ENCODE peak calls at places on chromosome 19, in ten cellular contexts. D, O, E, T, J, H, B, L, X and P are unnamed samples.

GRCh38 chr19:11465605-11466004 is 15.2 kb downstream of the ELAVL3 start:
- DNase-seq in X (no peak), E (peak; percentile 69), L (no peak), B (no peak), O (no peak), H (no peak), J (no peak), D (no peak), T (no peak), P (no peak)

GRCh38 chr19:1945899-1946298 is 4.9 kb downstream of the CSNK1G2 start:
- DNase-seq in B (no peak), H (no peak), T (no peak), D (peak; percentile 50), E (peak; percentile 91), J (no peak), O (peak; percentile 53), X (peak; percentile 12), L (peak; percentile 80), P (no peak)

GRCh38 chr19:9752701-9753443 is 15.7 kb downstream of the ZNF846 start:
- DNase-seq in T (no peak), L (no peak), H (no peak), D (no peak), B (no peak), X (no peak), E (no peak), O (no peak), J (no peak), P (no peak)

GRCh38 chr19:50311723-50312635 is 17.2 kb downstream of the KCNC3 start:
- DNase-seq in H (no peak), X (no peak), D (no peak), B (no peak), E (peak; percentile 82), J (no peak), T (no peak), L (no peak), O (peak; percentile 62), P (no peak)

GRCh38 chr19:48506138-48506733 is 5.4 kb downstream of the LMTK3 start:
- DNase-seq in J (no peak), H (no peak), D (peak; percentile 49), E (no peak), T (no peak), X (no peak), L (no peak), O (no peak), B (no peak), P (no peak)

GRCh38 chr19:32877323-32877912 is 7.9 kb upstream of the SLC7A9 start:
- DNase-seq in E (no peak), B (no peak), L (no peak), D (no peak), H (no peak), J (no peak), O (no peak), X (no peak), T (no peak), P (no peak)

GRCh38 chr19:17264641-17264979 is at the start of gene USHBP1:
- DNase-seq in D (no peak), B (no peak), L (no peak), H (no peak), O (no peak), E (peak; percentile 71), J (no peak), T (no peak), X (no peak), P (no peak)

GRCh38 chr19:49926520-49926919 is 2.5 kb upstream of the ATF5 start:
- DNase-seq in O (no peak), X (no peak), E (no peak), B (no peak), L (no peak), D (no peak), T (no peak), J (no peak), H (no peak), P (no peak)

GRCh38 chr19:16378291-16378889 is 53.8 kb downstream of the KLF2 start:
- DNase-seq in H (no peak), L (peak; percentile 57), T (no peak), D (no peak), X (no peak), B (no peak), E (no peak), O (no peak), J (no peak), P (no peak)

GRCh38 chr19:4557186-4557970 is 2.1 kb downstream of the SEMA6B start:
- DNase-seq in J (no peak), O (peak; percentile 12), L (no peak), X (no peak), E (peak; percentile 67), T (no peak), H (no peak), D (no peak), B (no peak), P (no peak)

GRCh38 chr19:10562609-10563008 is 3.2 kb downstream of the KRI1 start:
- DNase-seq in J (no peak), X (no peak), L (no peak), T (no peak), H (no peak), E (no peak), B (no peak), D (no peak), O (no peak), P (no peak)

GRCh38 chr19:38849147-38849745 is 540 bp downstream of the HNRNPL start:
- DNase-seq in X (peak; percentile 91), O (peak; percentile 99), E (peak; percentile 93), B (peak; percentile 92), H (peak; percentile 97), J (peak; percentile 78), L (peak; percentile 99), D (peak; percentile 99), T (peak; percentile 99), P (peak; percentile 99)

GRCh38 chr19:5337126-5337525 is 3.5 kb downstream of the PTPRS start:
- DNase-seq in L (no peak), O (no peak), H (no peak), X (no peak), B (no peak), E (no peak), T (no peak), J (no peak), D (no peak), P (no peak)

GRCh38 chr19:50330365-50331078 is 1.3 kb upstream of the KCNC3 start:
- DNase-seq in D (peak; percentile 84), T (peak; percentile 56), O (peak; percentile 95), L (no peak), H (peak; percentile 70), B (peak; percentile 69), J (no peak), X (peak; percentile 80), E (peak; percentile 96), P (peak; percentile 81)

GRCh38 chr19:16369664-16370576 is 45.3 kb downstream of the KLF2 start:
- DNase-seq in D (no peak), O (no peak), B (peak; percentile 69), H (peak; percentile 79), T (peak; percentile 45), L (peak; percentile 58), J (no peak), E (no peak), X (no peak), P (no peak)

GRCh38 chr19:12789098-12789903 is 2.0 kb upstream of the JUNB start:
- DNase-seq in D (no peak), L (no peak), H (no peak), B (no peak), O (no peak), E (peak; percentile 37), X (no peak), J (no peak), T (no peak), P (no peak)

GRCh38 chr19:19443902-19444693 is 38.6 kb downstream of the GATAD2A start:
- DNase-seq in H (no peak), L (no peak), O (no peak), T (no peak), J (no peak), X (no peak), D (no peak), E (no peak), B (no peak), P (no peak)

GRCh38 chr19:29256516-29256915 is 43.6 kb upstream of the UQCRFS1 start:
- DNase-seq in E (no peak), T (no peak), J (no peak), O (no peak), B (no peak), D (no peak), X (no peak), L (no peak), H (no peak), P (no peak)

GRCh38 chr19:40466219-40467006 is at the start of gene SPTBN4:
- DNase-seq in L (peak; percentile 76), D (no peak), B (peak; percentile 48), J (no peak), H (peak; percentile 81), O (peak; percentile 12), X (no peak), E (no peak), T (peak; percentile 68), P (peak; percentile 61)

GRCh38 chr19:15769586-15769985 is 17.9 kb upstream of the OR10H5 start:
- DNase-seq in O (no peak), J (no peak), B (no peak), L (no peak), D (no peak), T (no peak), X (no peak), H (no peak), E (peak; percentile 18), P (no peak)

GRCh38 chr19:15180451-15181390 is 20.1 kb downstream of the NOTCH3 start:
- DNase-seq in B (no peak), J (no peak), T (no peak), D (no peak), L (no peak), E (peak; percentile 81), X (no peak), O (no peak), H (no peak), P (no peak)

GRCh38 chr19:5968431-5969373 is 9.2 kb downstream of the RANBP3 start:
- DNase-seq in O (no peak), B (no peak), X (no peak), H (no peak), L (peak; percentile 60), E (peak; percentile 36), D (no peak), J (no peak), T (no peak), P (no peak)

GRCh38 chr19:42158926-42159325 is 26.7 kb upstream of the POU2F2 start:
- DNase-seq in X (no peak), T (no peak), O (no peak), E (no peak), B (no peak), D (no peak), J (no peak), H (no peak), L (no peak), P (no peak)

GRCh38 chr19:46404039-46404883 is 9.1 kb downstream of the CCDC8 start:
- DNase-seq in D (no peak), J (no peak), E (peak; percentile 73), L (peak; percentile 82), O (peak; percentile 81), T (no peak), B (no peak), H (no peak), X (no peak), P (no peak)

GRCh38 chr19:41409288-41409687 is 11.7 kb downstream of the BCKDHA start:
- DNase-seq in T (no peak), E (no peak), L (no peak), X (no peak), H (no peak), J (no peak), D (no peak), O (peak; percentile 88), B (no peak), P (no peak)

GRCh38 chr19:41540041-41540695 is 35.8 kb upstream of the CEACAM21 start:
- DNase-seq in X (no peak), T (no peak), L (peak; percentile 30), J (no peak), D (no peak), H (no peak), O (no peak), B (no peak), E (no peak), P (no peak)

GRCh38 chr19:16702123-16702522 is 17.5 kb upstream of the NWD1 start:
- DNase-seq in D (no peak), B (no peak), L (peak; percentile 70), O (peak; percentile 23), X (no peak), T (no peak), H (no peak), J (peak; percentile 39), E (no peak), P (no peak)

GRCh38 chr19:42081584-42082258 is 5.8 kb downstream of the ZNF574 start:
- DNase-seq in D (no peak), B (no peak), H (no peak), J (no peak), L (no peak), O (peak; percentile 58), X (no peak), E (no peak), T (no peak), P (no peak)